ENCODE peak calls at places on chromosomes 11 and 22, in five cellular contexts. L is AG10803, A is AG09309, V is IMR-90, S is prostate gland. D is an unnamed sample.

GRCh38 chr11:61028135-61028729 is 56.8 kb downstream of the CD6 start:
- DNase-seq in S (no peak), L (no peak), A (no peak), V (no peak), D (no peak)

GRCh38 chr22:38490915-38491314 is 15.2 kb downstream of the DDX17 start:
- DNase-seq in V (peak), L (no peak), A (no peak), S (no peak), D (peak)

GRCh38 chr11:8325905-8326304 is 62.2 kb upstream of the LMO1 start:
- DNase-seq in A (no peak), S (no peak), V (no peak), L (no peak), D (no peak)

GRCh38 chr11:94750319-94751215 is 17.6 kb upstream of the AMOTL1 start:
- DNase-seq in V (no peak), A (no peak), L (no peak), S (no peak), D (no peak)

GRCh38 chr11:127049486-127049885 is 48.9 kb upstream of the KIRREL3 start:
- DNase-seq in S (no peak), V (no peak), L (no peak), A (no peak), D (no peak)

GRCh38 chr11:34910817-34911216 is 5.4 kb downstream of the APIP start:
- DNase-seq in S (no peak), V (no peak), L (no peak), A (no peak), D (no peak)

GRCh38 chr11:68353118-68353517 is 40.7 kb downstream of the LRP5 start:
- DNase-seq in A (no peak), V (no peak), S (no peak), L (no peak), D (no peak)

GRCh38 chr11:839875-840617 is 2.3 kb downstream of the POLR2L start:
- DNase-seq in L (no peak), A (no peak), V (no peak), S (no peak), D (no peak)

GRCh38 chr22:49152930-49153770 is 674.5 kb downstream of the BRD1 start:
- DNase-seq in L (no peak), S (no peak), V (no peak), A (no peak), D (no peak)

GRCh38 chr11:107468596-107468995 is 11.0 kb upstream of the CWF19L2 start:
- DNase-seq in L (peak), A (no peak), S (no peak), V (peak), D (peak)

GRCh38 chr22:44151661-44152060 is 29.1 kb upstream of the PARVG start:
- DNase-seq in V (peak), A (no peak), L (peak), S (no peak), D (peak)

GRCh38 chr22:37486224-37486845 is at the start of gene MFNG:
- DNase-seq in L (no peak), S (peak), A (no peak), V (peak), D (no peak)

GRCh38 chr11:87239001-87239400 is 201.3 kb downstream of the TMEM135 start:
- DNase-seq in S (no peak), L (no peak), A (no peak), V (no peak), D (no peak)

GRCh38 chr11:47355283-47356128 is 3.0 kb upstream of the MYBPC3 start:
- DNase-seq in S (peak), V (peak), A (peak), L (peak), D (peak)

GRCh38 chr22:24205438-24206189 is 24.3 kb downstream of the SUSD2 start:
- DNase-seq in S (no peak), A (no peak), V (no peak), L (no peak), D (no peak)

GRCh38 chr11:65069217-65069616 is 10.9 kb upstream of the NAALADL1 start:
- DNase-seq in A (no peak), V (peak), S (no peak), L (no peak), D (no peak)

GRCh38 chr11:69352715-69353325 is 58.9 kb downstream of the MYEOV start:
- DNase-seq in L (peak), S (no peak), V (peak), A (peak), D (peak)

DNA sequence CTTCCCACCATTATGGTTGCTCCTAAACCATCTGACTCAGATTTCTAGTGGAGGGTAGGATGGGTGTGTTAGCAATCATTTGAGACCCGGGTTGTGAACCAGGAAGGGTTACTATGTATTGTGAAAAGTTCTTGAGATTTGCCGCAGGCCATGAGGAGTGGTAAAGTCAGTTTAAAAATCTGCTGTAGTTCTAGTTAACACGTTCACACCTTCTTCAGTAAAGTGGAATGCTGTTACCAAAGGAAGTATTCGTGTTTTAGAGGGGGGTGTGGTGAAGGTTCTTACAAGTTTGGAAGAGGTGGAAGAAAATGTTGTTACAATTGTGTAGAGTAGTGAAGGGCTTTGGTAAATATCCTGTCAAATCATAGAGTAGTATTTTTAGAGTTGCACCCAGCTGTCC is 2.6 kb downstream of the MTMR3 start:
- DNase-seq in S (no peak), V (no peak), L (no peak), A (no peak), D (no peak)
- H3K4me3 ChIP-seq in S (no peak), V (no peak), L (no peak), A (no peak), D (no peak)

GRCh38 chr22:30434775-30435315 is 9.3 kb downstream of the MTFP1 start:
- DNase-seq in L (no peak), V (no peak), S (no peak), A (no peak), D (no peak)
- H3K4me3 ChIP-seq in L (no peak), V (no peak), S (no peak), A (no peak), D (no peak)

DNA sequence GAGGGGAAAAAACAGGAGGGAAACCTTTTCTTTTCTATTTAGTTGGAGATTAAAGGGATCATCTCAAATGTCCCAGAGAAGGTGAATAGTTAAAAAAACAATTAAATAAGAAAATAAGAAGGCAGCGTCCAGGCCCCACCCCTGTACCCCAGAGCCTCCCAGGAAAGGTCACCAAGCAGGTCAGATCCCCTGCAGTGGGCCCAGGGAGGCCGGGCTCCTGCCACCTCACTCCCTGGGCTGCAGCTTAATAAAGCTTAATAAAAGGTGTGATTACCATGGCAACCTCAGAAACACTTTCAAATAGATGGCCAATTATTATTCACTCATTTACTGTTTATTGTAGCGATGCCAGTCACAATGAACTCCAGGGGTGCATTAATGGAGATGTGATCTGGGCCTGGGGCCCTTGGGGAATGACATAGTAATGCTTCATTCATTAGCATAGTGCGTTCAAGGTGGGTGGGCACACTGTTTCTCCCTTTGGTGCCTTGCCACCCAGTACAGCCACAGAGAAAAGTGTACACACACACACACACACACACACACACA is 386.2 kb downstream of the CADM1 start:
- DNase-seq in V (no peak), L (no peak), S (no peak), A (no peak), D (no peak)
- H3K4me3 ChIP-seq in V (no peak), L (no peak), S (no peak), A (no peak), D (no peak)

GRCh38 chr11:122101625-122102291 is 14.3 kb downstream of the BLID start:
- DNase-seq in V (peak), S (peak), L (peak), A (peak), D (no peak)

GRCh38 chr11:122098223-122098980 is 17.6 kb downstream of the BLID start:
- DNase-seq in L (no peak), A (no peak), S (no peak), V (no peak), D (no peak)

GRCh38 chr11:122100222-122101080 is 15.6 kb downstream of the BLID start:
- DNase-seq in L (peak), A (no peak), S (peak), V (peak), D (no peak)

GRCh38 chr11:122097419-122098001 is 18.5 kb downstream of the BLID start:
- DNase-seq in A (no peak), V (peak), L (peak), S (peak), D (no peak)

GRCh38 chr11:122099345-122100045 is 16.5 kb downstream of the BLID start:
- DNase-seq in V (peak), A (no peak), L (peak), S (peak), D (no peak)
- H3K4me3 ChIP-seq in V (peak), A (peak), L (peak), S (peak), D (peak)

GRCh38 chr11:111697910-111698309 is 68.3 kb downstream of the PPP2R1B start:
- DNase-seq in L (no peak), S (no peak), V (no peak), A (no peak), D (no peak)

GRCh38 chr11:111699579-111700156 is 66.5 kb downstream of the PPP2R1B start:
- DNase-seq in V (no peak), L (no peak), A (no peak), S (no peak), D (no peak)

GRCh38 chr11:111694851-111695250 is 71.3 kb downstream of the PPP2R1B start:
- DNase-seq in A (peak), S (no peak), L (peak), V (peak), D (no peak)

GRCh38 chr11:111698852-111699559 is 67.2 kb downstream of the PPP2R1B start:
- DNase-seq in V (peak), L (no peak), S (no peak), A (no peak), D (no peak)

GRCh38 chr11:111696556-111696955 is 69.6 kb downstream of the PPP2R1B start:
- DNase-seq in L (peak), V (peak), A (peak), S (no peak), D (no peak)
- H3K4me3 ChIP-seq in L (no peak), V (no peak), A (no peak), S (no peak), D (no peak)

GRCh38 chr11:90447651-90448050 is 224.8 kb upstream of the CHORDC1 start:
- DNase-seq in L (no peak), S (no peak), V (no peak), A (no peak), D (no peak)
- H3K4me3 ChIP-seq in L (no peak), S (no peak), V (no peak), A (no peak), D (no peak)

GRCh38 chr11:2302844-2303626 is 1.2 kb downstream of the TSPAN32 start:
- DNase-seq in V (no peak), A (no peak), L (no peak), S (no peak), D (no peak)
- H3K4me3 ChIP-seq in V (no peak), A (no peak), L (no peak), S (no peak), D (no peak)

D was measured in HFF-Myc.